ENCODE peak calls at places on chromosome 6, in four cellular contexts. A, P, W and Y are unnamed samples.

GRCh38 chr6:6586671-6587526 is 1.6 kb upstream of the LY86 start:
- DNase-seq in A (no peak), P (no peak), W (no peak), Y (no peak)

GRCh38 chr6:34138191-34138590 is 7.7 kb downstream of the GRM4 start:
- DNase-seq in A (no peak), W (no peak), P (no peak), Y (no peak)

GRCh38 chr6:33075568-33076405 is at the start of gene HLA-DPB1:
- DNase-seq in W (peak), A (no peak), P (no peak), Y (peak)

GRCh38 chr6:34834789-34835518 is 43.1 kb downstream of the BLTP3A start:
- DNase-seq in A (no peak), W (no peak), P (no peak), Y (no peak)

GRCh38 chr6:149686230-149686629 is 31.7 kb downstream of the LATS1 start:
- DNase-seq in P (no peak), W (no peak), A (no peak), Y (no peak)

GRCh38 chr6:108510461-108511319 is 50.0 kb upstream of the FOXO3 start:
- DNase-seq in P (no peak), W (no peak), A (no peak), Y (no peak)

GRCh38 chr6:5325173-5325572 is 63.9 kb downstream of the FARS2 start:
- DNase-seq in P (no peak), W (no peak), A (no peak), Y (no peak)

GRCh38 chr6:19781269-19781668 is 55.9 kb upstream of the ID4 start:
- DNase-seq in A (no peak), P (no peak), W (no peak), Y (no peak)

GRCh38 chr6:130513770-130514169 is 148.0 kb downstream of the TMEM200A start:
- DNase-seq in A (no peak), W (no peak), P (no peak), Y (peak)

GRCh38 chr6:72865467-72865866 is 243.6 kb downstream of the KCNQ5 start:
- DNase-seq in P (no peak), A (no peak), W (no peak), Y (peak)

GRCh38 chr6:1117530-1118286 is 194.2 kb upstream of the FOXQ1 start:
- DNase-seq in P (no peak), W (no peak), A (no peak), Y (no peak)

GRCh38 chr6:124434416-124434815 is 527.8 kb upstream of the RNF217 start:
- DNase-seq in P (no peak), W (no peak), A (no peak), Y (no peak)

GRCh38 chr6:170122676-170123075 is 168.2 kb downstream of the DLL1 start:
- DNase-seq in W (no peak), A (no peak), P (no peak), Y (no peak)

GRCh38 chr6:100456881-100457220 is 7.9 kb downstream of the SIM1 start:
- DNase-seq in W (no peak), P (no peak), A (no peak), Y (no peak)

GRCh38 chr6:41934278-41935189 is 7.1 kb downstream of the CCND3 start:
- DNase-seq in P (no peak), A (no peak), W (no peak), Y (no peak)

GRCh38 chr6:41935685-41936072 is 5.9 kb downstream of the CCND3 start:
- DNase-seq in P (no peak), W (no peak), A (no peak), Y (no peak)

GRCh38 chr6:41935190-41935569 is 6.4 kb downstream of the CCND3 start:
- DNase-seq in A (no peak), P (no peak), W (no peak), Y (no peak)

GRCh38 chr6:41937472-41937871 is 4.1 kb downstream of the CCND3 start:
- DNase-seq in W (no peak), A (no peak), P (no peak), Y (no peak)

GRCh38 chr6:41936073-41936837 is 5.4 kb downstream of the CCND3 start:
- DNase-seq in P (peak), A (peak), W (peak), Y (peak)
- H3K4me3 ChIP-seq in P (no peak), A (peak), W (no peak), Y (no peak)

DNA sequence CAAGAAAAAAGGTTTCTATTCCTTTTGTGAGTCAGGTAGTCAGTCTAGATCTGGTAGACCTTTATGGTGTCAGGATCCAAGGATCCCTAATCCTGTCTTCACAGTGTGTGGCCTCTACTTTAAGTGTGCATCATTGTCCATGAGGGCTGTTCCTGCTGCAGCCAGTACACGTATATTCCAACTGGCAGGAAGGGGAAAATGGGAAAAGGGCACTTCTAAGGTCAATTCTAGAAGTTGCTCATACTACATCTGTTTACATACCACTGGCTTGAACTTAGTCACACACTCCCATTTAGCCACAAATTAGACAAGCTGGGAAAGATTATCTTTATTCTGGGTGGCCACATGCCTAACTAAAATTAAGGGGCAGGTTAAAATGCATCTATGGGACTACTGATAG is 9.7 kb upstream of the MMS22L start:
- DNase-seq in A (no peak), W (no peak), P (no peak), Y (no peak)
- H3K4me3 ChIP-seq in A (no peak), W (no peak), P (no peak), Y (no peak)

GRCh38 chr6:2999621-3000455 is at the start of gene NQO2:
- DNase-seq in A (peak), P (peak), W (peak), Y (peak)

GRCh38 chr6:2999005-2999620 is 581 bp upstream of the NQO2 start:
- DNase-seq in W (peak), A (peak), P (peak), Y (peak)

GRCh38 chr6:3005077-3005476 is 5.4 kb downstream of the NQO2 start:
- DNase-seq in A (no peak), W (no peak), P (no peak), Y (no peak)

GRCh38 chr6:3001146-3001772 is 1.6 kb downstream of the NQO2 start:
- DNase-seq in W (no peak), A (no peak), P (no peak), Y (no peak)

DNA sequence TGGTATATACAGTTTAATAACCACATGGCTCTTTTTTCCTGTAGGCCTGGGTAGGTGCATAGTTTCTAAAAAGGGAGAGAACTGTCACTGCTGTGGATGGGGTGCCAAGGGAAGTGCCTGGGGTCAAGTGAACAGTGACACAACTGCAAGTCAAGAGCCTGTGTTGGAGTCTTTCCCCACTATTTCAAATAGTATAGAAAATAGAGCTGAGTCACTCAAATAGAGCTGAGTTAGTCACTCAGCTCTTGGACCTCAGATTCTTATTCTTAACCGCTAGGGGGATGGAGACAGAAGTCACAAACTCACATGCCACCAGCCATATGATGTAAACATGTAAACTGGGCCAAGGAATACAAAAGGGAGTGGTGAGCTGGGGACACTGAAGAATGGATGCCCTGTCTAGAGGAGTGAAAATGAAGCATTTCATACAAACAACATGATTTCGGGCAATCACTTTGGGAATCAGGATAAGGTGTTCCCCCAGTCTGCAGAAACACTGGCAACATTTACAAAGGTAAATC is 2.1 kb downstream of the NQO2 start:
- DNase-seq in W (peak), P (no peak), A (no peak), Y (peak)
- H3K4me3 ChIP-seq in W (no peak), P (peak), A (no peak), Y (no peak)

DNA sequence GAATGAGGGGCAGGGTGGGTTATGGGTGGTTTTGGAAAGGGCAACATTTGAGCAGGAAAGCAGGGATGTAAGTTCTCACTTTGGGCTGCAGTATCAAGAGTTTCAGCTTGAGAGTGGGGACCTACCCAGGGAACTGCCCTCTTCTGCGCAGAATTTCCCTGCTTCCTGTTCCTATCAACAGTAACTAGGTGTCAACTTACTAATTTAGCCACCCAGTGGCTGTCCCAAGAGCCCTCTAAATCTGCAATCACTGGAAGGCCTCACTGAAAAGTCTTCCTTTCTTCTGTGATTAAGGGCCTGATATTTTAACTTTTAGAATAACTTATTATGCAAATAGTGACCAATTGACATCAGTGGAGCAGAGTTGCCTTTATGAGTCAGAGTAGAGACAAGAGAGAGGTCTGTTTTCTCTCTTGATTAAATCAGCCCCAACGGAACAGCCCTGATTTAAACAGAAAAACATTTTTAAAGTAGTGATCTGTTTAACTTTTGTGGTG is 118.2 kb upstream of the RIPOR2 start:
- DNase-seq in P (no peak), W (no peak), A (no peak), Y (peak)
- H3K4me3 ChIP-seq in P (no peak), W (no peak), A (no peak), Y (no peak)

GRCh38 chr6:144148891-144149290 is 1.4 kb upstream of the STX11 start:
- DNase-seq in P (no peak), W (no peak), A (no peak), Y (peak)

GRCh38 chr6:144150673-144151009 is 324 bp downstream of the STX11 start:
- DNase-seq in A (peak), W (peak), P (no peak), Y (peak)

GRCh38 chr6:144149558-144149893 is 791 bp upstream of the STX11 start:
- DNase-seq in P (no peak), W (no peak), A (peak), Y (no peak)

GRCh38 chr6:144151010-144151727 is 852 bp downstream of the STX11 start:
- DNase-seq in P (no peak), A (peak), W (peak), Y (peak)

DNA sequence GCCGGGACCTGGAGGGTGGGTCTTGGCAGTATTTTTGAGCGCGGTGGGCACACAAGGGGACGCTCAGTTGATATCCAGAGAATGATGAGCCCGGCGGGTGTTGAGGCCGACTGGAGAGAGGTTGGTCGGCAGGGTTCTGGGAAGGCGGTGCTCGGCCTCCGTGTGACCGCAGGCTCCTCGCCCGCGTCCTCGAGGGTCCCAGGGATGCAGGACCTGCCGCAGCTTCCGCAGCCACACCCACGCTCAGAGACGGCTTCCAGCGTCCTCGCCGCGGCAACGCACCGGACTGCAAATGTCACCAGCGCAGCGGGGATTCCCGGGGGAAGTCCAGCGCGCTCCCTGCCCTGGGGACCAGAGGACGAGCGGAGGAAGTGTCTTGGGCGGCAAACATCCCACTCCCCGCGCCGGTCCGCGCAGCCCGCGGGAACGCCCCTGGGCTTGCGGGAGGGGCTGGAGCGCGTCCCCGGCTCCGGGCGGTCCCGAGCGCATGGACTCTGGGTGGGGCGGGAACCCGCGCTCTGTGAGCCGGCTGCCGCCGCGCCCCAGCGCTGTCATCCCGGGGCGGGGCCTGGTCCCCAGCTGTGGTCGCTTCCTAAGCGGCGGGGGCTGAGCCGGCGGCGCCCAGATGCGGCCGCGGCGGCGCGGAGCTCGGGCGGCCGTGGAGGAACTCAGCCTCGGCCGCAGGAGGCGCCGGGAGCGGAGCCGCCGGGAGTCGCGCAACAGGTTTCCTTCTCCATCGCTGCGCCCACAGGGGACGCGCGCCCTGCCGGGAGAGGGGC is at the start of gene STX11:
- DNase-seq in A (peak), P (peak), W (peak), Y (peak)
- H3K4me3 ChIP-seq in A (peak), P (peak), W (peak), Y (peak)

DNA sequence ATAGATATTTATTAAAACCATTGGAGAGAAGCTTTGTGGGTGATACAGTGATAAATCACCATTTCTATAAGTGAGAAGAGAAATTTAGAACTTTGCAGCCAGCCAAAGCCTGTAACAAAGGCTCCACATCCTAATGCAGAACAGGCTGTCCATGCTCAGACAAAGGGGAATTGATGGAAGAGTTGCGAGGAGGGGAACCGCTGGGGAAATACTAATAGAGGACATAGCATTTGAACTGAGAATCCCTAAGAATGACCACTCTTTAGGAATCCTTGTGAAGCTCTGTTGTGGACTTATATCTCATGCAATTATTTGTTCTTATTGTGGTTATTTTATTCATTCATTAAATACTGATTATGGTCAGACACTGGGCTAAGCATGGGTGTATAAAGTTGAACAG is 167.8 kb downstream of the PHF3 start:
- DNase-seq in P (no peak), W (no peak), A (no peak), Y (no peak)
- H3K4me3 ChIP-seq in P (no peak), W (no peak), A (no peak), Y (no peak)